ENCODE peak calls at places on chromosomes 1 and 21, in five cellular contexts. M is NCI-H526 treated with DMSO at 0.1 percent for 48 hours, H is foreskin fibroblast, G is left cardiac atrium, C is fibroblast of pulmonary artery. V is an unnamed sample.

GRCh38 chr1:9655127-9655723 is 3.7 kb downstream of the PIK3CD start:
- DNase-seq in M (no peak), H (no peak), G (no peak), C (no peak), V (no peak)

GRCh38 chr1:60133848-60134247 is 60.3 kb upstream of the C1orf87 start:
- DNase-seq in M (no peak), H (peak; percentile 83), G (no peak), C (peak; percentile 50), V (peak; percentile 69)

GRCh38 chr1:159161001-159161718 is 10.3 kb upstream of the CADM3 start:
- DNase-seq in M (peak; percentile 78), H (peak; percentile 82), G (peak; percentile 74), C (peak; percentile 89), V (peak; percentile 79)

GRCh38 chr1:94693029-94693428 is 127.1 kb upstream of the SLC44A3 start:
- DNase-seq in M (no peak), H (no peak), G (no peak), C (no peak), V (no peak)

GRCh38 chr21:42389449-42389835 is 6.4 kb downstream of the TMPRSS3 start:
- DNase-seq in M (peak; percentile 71), H (no peak), G (no peak), C (no peak), V (no peak)

GRCh38 chr1:100499412-100499811 is 38.5 kb upstream of the GPR88 start:
- DNase-seq in M (no peak), H (no peak), G (no peak), C (peak; percentile 16), V (no peak)

GRCh38 chr1:151596166-151596933 is 15.5 kb upstream of the SNX27 start:
- DNase-seq in M (no peak), H (no peak), G (no peak), C (peak; percentile 43), V (no peak)

GRCh38 chr1:173506437-173506836 is 29.3 kb downstream of the PRDX6 start:
- DNase-seq in M (no peak), H (no peak), G (no peak), C (no peak), V (no peak)

V was measured in fibroblast of the conjunctiva.